ENCODE peak calls at places on chromosomes 1 and 21, in four cellular contexts. V, Y, N and Z are unnamed samples.

GRCh38 chr1:231695439-231696255 is 69.1 kb downstream of the DISC1 start:
- DNase-seq in Y (no peak), N (peak; percentile 68), V (no peak), Z (no peak)

GRCh38 chr21:29218749-29219148 is 80.0 kb upstream of the BACH1 start:
- DNase-seq in Y (no peak), N (no peak), V (no peak), Z (no peak)

GRCh38 chr1:100866041-100866900 is 28.4 kb downstream of the EXTL2 start:
- DNase-seq in N (peak; percentile 75), V (peak; percentile 29), Y (peak; percentile 41), Z (no peak)

GRCh38 chr21:25735221-25735894 is 586 bp downstream of the GABPA start:
- DNase-seq in N (peak; percentile 87), V (peak; percentile 94), Y (peak; percentile 74), Z (no peak)

GRCh38 chr21:41840880-41841279 is 38.3 kb downstream of the PRDM15 start:
- DNase-seq in V (no peak), N (no peak), Y (no peak), Z (no peak)

GRCh38 chr1:166166400-166166699 is 451 bp downstream of the FAM78B start:
- DNase-seq in N (no peak), V (no peak), Y (no peak), Z (no peak)

GRCh38 chr1:159122005-159122621 is 45.5 kb upstream of the AIM2 start:
- DNase-seq in Y (no peak), V (no peak), N (peak; percentile 25), Z (no peak)

GRCh38 chr1:55064071-55064581 is 24.8 kb downstream of the PCSK9 start:
- DNase-seq in N (no peak), Y (no peak), V (peak; percentile 63), Z (no peak)

GRCh38 chr1:53189061-53189460 is 7.6 kb upstream of the CPT2 start:
- DNase-seq in V (no peak), Y (no peak), N (no peak), Z (no peak)

GRCh38 chr1:33599516-33600115 is 127.2 kb downstream of the ZSCAN20 start:
- DNase-seq in Y (no peak), V (no peak), N (no peak), Z (no peak)

GRCh38 chr1:245512980-245513578 is 358.3 kb downstream of the KIF26B start:
- DNase-seq in V (peak; percentile 65), N (peak; percentile 26), Y (peak; percentile 56), Z (no peak)

GRCh38 chr1:204670152-204670927 is 15.2 kb downstream of the LRRN2 start:
- DNase-seq in V (no peak), Y (peak; percentile 76), N (peak; percentile 19), Z (no peak)

GRCh38 chr1:227734546-227734857 is 600 bp downstream of the JMJD4 start:
- DNase-seq in Y (no peak), N (no peak), V (peak; percentile 20), Z (no peak)

GRCh38 chr1:169102567-169102966 is 3.9 kb upstream of the ATP1B1 start:
- DNase-seq in Y (no peak), V (no peak), N (peak; percentile 77), Z (peak; percentile 41)

GRCh38 chr21:28725396-28725795 is 267.3 kb downstream of the LTN1 start:
- DNase-seq in N (no peak), V (no peak), Y (no peak), Z (no peak)

GRCh38 chr21:46545911-46546310 is 59.0 kb downstream of the S100B start:
- DNase-seq in N (no peak), Y (no peak), V (no peak), Z (no peak)

GRCh38 chr1:213883618-213884017 is 104.2 kb upstream of the PROX1 start:
- DNase-seq in N (no peak), V (no peak), Y (no peak), Z (no peak)

GRCh38 chr21:39885119-39885848 is 18.0 kb downstream of the PCP4 start:
- DNase-seq in Y (no peak), V (no peak), N (no peak), Z (no peak)

GRCh38 chr21:45989355-45990048 is 7.9 kb downstream of the COL6A1 start:
- DNase-seq in Y (no peak), V (no peak), N (no peak), Z (no peak)

GRCh38 chr1:24713176-24713575 is 32.1 kb upstream of the CLIC4 start:
- DNase-seq in N (no peak), V (no peak), Y (no peak), Z (peak; percentile 58)

GRCh38 chr1:86396503-86396900 is 379 bp upstream of the ODF2L start:
- DNase-seq in N (no peak), Y (no peak), V (peak; percentile 47), Z (no peak)

GRCh38 chr1:107152332-107152731 is 11.5 kb downstream of the NTNG1 start:
- DNase-seq in V (no peak), Y (no peak), N (no peak), Z (no peak)

GRCh38 chr1:107724648-107725047 is 240.3 kb downstream of the VAV3 start:
- DNase-seq in N (no peak), V (no peak), Y (no peak), Z (no peak)

GRCh38 chr1:21369905-21370304 is 70.0 kb upstream of the NBPF3 start:
- DNase-seq in N (no peak), Y (no peak), V (no peak), Z (no peak)

GRCh38 chr21:36482181-36482580 is 2.3 kb upstream of the CLDN14 start:
- DNase-seq in N (no peak), Y (no peak), V (no peak), Z (no peak)

GRCh38 chr1:94039514-94039870 is 81.5 kb downstream of the ABCA4 start:
- DNase-seq in V (peak; percentile 96), N (peak; percentile 71), Y (peak; percentile 77), Z (peak; percentile 55)

GRCh38 chr1:54871275-54872040 is 15.5 kb downstream of the DHCR24 start:
- DNase-seq in V (no peak), N (no peak), Y (no peak), Z (no peak)

GRCh38 chr1:167791281-167792209 is 69.8 kb downstream of the MPZL1 start:
- DNase-seq in N (peak; percentile 99), Y (no peak), V (peak; percentile 23), Z (no peak)

GRCh38 chr1:167862432-167863076 is 51.4 kb downstream of the ADCY10 start:
- DNase-seq in Y (no peak), N (peak; percentile 24), V (no peak), Z (no peak)

GRCh38 chr1:77350012-77350411 is 68.2 kb downstream of the AK5 start:
- DNase-seq in N (no peak), V (no peak), Y (no peak), Z (no peak)

GRCh38 chr1:111542187-111542586 is 38.8 kb upstream of the ADORA3 start:
- DNase-seq in N (no peak), V (peak; percentile 24), Y (no peak), Z (no peak)

GRCh38 chr21:8998946-8999681 is 1522.3 kb upstream of the TPTE start:
- DNase-seq in N (no peak), Y (no peak), V (peak; percentile 11), Z (no peak)

GRCh38 chr1:64163972-64164371 is 39.5 kb upstream of the UBE2U start:
- DNase-seq in N (peak; percentile 71), Y (no peak), V (peak; percentile 79), Z (no peak)

GRCh38 chr1:20645414-20645813 is 12.2 kb downstream of the PINK1 start:
- DNase-seq in Y (no peak), V (no peak), N (no peak), Z (no peak)

GRCh38 chr1:41728403-41729202 is 190.1 kb downstream of the HIVEP3 start:
- DNase-seq in Y (no peak), N (no peak), V (no peak), Z (no peak)

GRCh38 chr1:205669341-205670142 is 10.8 kb downstream of the SLC45A3 start:
- DNase-seq in N (no peak), V (no peak), Y (peak; percentile 83), Z (no peak)

GRCh38 chr1:180909005-180909414 is 3.7 kb upstream of the KIAA1614 start:
- DNase-seq in V (no peak), N (no peak), Y (no peak), Z (no peak)

GRCh38 chr1:236209185-236209584 is 66.8 kb downstream of the GPR137B start:
- DNase-seq in Y (no peak), V (no peak), N (no peak), Z (no peak)
- H3K27ac ChIP-seq in Y (no peak overlapping the region), V (no peak overlapping the region), N (no peak overlapping the region), Z (no peak overlapping the region)

GRCh38 chr1:90074555-90075315 is 79.8 kb downstream of the ZNF326 start:
- DNase-seq in N (no peak), V (no peak), Y (no peak), Z (no peak)
- TF ChIP-seq EZH2 in N (no peak), V (no peak), Y (no peak), Z (no peak)

DNA sequence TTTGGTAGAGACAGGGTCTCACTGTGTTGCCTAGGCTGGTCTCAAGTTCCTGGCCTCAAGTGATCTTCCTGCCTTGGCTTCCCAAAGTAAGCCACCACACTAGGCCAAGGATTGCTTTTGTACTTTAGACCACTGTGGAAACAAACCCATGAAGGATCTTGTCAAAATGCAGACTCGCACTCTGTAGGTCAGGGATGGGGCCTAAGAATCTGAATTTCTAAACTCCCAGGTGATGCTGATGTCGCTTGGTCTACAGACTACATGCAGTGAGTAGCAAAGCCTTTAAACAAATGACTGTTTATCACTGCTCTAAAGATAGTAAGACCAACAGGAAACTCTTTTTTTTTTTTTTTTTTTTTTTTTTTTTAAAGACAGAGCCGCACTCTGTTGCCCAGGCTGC is 54.1 kb upstream of the MUTYH start:
- DNase-seq in V (no peak), N (no peak), Y (no peak), Z (no peak)
- H3K27ac ChIP-seq in V (no peak overlapping the region), N (no peak overlapping the region), Y (no peak overlapping the region), Z (no peak overlapping the region)

DNA sequence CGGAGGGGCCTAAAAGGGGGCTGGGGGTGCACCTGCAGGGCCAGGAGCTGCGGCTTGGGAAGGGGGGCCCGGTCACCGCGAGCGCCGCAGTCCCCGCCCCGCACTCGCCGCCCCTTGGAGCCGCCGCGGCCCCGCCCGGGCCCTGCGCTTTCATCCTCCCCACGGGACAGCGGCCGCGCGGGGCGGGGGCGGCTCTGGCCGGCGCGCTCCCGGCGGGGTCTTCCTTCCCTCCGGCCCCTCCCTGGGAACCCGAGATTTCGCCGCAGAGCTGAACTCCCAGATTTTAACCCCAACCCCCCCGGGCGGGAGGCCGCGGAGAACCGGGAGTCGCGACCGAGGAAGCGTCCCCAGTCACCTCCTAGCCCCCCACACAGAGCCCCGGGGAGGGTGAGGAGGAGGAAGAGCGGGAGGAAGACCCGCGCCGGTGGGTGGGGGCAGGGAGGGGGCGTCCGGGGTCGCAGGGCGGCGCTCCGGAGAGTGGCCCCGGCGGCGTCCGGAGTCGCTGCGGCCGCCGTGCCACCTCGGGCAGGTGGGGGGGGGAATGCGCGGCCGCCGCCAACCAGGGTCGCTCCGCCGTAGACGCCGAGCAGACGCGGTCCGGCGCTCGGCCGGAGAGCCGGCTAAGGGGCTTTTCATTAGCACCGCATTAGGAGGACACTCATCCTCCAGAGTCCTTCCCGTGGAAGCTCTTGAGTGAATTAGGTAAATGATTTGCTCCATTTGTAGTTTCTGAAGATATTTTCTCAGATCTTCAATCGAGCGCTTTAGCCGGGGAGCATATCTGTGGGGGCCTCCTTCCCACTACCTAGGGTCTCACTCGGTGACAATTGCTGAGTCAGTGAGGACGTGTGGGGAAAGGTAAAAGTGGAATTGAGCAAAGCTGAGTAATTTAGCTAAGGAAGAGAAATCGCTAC is 31.6 kb upstream of the NFIA start:
- DNase-seq in N (no peak), V (peak; percentile 49), Y (peak; percentile 76), Z (no peak)
- TF ChIP-seq EZH2 in N (no peak), V (no peak), Y (no peak), Z (no peak)